ENCODE peak calls at places on chromosomes 11 and 22, in four cellular contexts. V, N, R and I are unnamed samples.

GRCh38 chr22:35411112-35411511 is 11.2 kb downstream of the MCM5 start:
- DNase-seq in V (no peak), N (no peak), R (peak; percentile 67), I (no peak)

GRCh38 chr11:13834463-13834862 is 128.1 kb upstream of the SPON1 start:
- DNase-seq in V (no peak), N (no peak), R (no peak), I (no peak)

GRCh38 chr11:19379465-19379864 is 138.7 kb upstream of the E2F8 start:
- DNase-seq in V (no peak), N (no peak), R (no peak), I (no peak)

GRCh38 chr11:73383249-73384126 is 7.3 kb downstream of the RELT start:
- DNase-seq in V (no peak), N (no peak), R (no peak), I (no peak)

GRCh38 chr11:114232400-114233070 is 63.7 kb upstream of the NNMT start:
- DNase-seq in V (no peak), N (no peak), R (no peak), I (no peak)

GRCh38 chr22:19871845-19872778 is 17.4 kb upstream of the GNB1L start:
- DNase-seq in V (no peak), N (no peak), R (no peak), I (no peak)

GRCh38 chr11:112513936-112514716 is 253.5 kb upstream of the PLET1 start:
- DNase-seq in V (no peak), N (no peak), R (no peak), I (no peak)

GRCh38 chr11:29333993-29334780 is 682.6 kb downstream of the KCNA4 start:
- DNase-seq in V (no peak), N (no peak), R (peak; percentile 38), I (no peak)

GRCh38 chr11:10763766-10764165 is 12.7 kb downstream of the CTR9 start:
- DNase-seq in V (no peak), N (no peak), R (no peak), I (no peak)

GRCh38 chr22:36823177-36823839 is 6.5 kb upstream of the PVALB start:
- DNase-seq in V (no peak), N (no peak), R (no peak), I (no peak)

GRCh38 chr22:18078329-18079041 is 695 bp downstream of the PEX26 start:
- DNase-seq in V (no peak), N (peak; percentile 42), R (no peak), I (no peak)

GRCh38 chr11:120940297-120940847 is 83.5 kb upstream of the TBCEL start:
- DNase-seq in V (no peak), N (no peak), R (no peak), I (no peak)

GRCh38 chr22:47435204-47435487 is 672.7 kb downstream of the TBC1D22A start:
- DNase-seq in V (no peak), N (no peak), R (no peak), I (no peak)

GRCh38 chr11:125105921-125106320 is 5.5 kb downstream of the TMEM218 start:
- DNase-seq in V (no peak), N (no peak), R (no peak), I (no peak)

GRCh38 chr22:35150163-35151107 is 84.5 kb downstream of the ISX start:
- DNase-seq in V (no peak), N (peak; percentile 71), R (peak; percentile 55), I (no peak)

GRCh38 chr11:75797116-75797515 is 17.9 kb upstream of the UVRAG start:
- DNase-seq in V (no peak), N (no peak), R (no peak), I (no peak)

GRCh38 chr11:91231226-91231625 is 993.4 kb upstream of the FAT3 start:
- DNase-seq in V (no peak), N (no peak), R (no peak), I (no peak)

GRCh38 chr11:77411238-77411637 is 62.7 kb downstream of the PAK1 start:
- DNase-seq in V (no peak), N (peak; percentile 16), R (peak; percentile 41), I (no peak)

GRCh38 chr22:21447694-21448402 is 19.3 kb upstream of the TMEM191C start:
- DNase-seq in V (no peak), N (no peak), R (no peak), I (no peak)

GRCh38 chr11:76646882-76647534 is 23.5 kb downstream of the LRRC32 start:
- DNase-seq in V (no peak), N (no peak), R (no peak), I (no peak)

GRCh38 chr11:45079075-45079444 is 67.4 kb upstream of the PRDM11 start:
- DNase-seq in V (no peak), N (no peak), R (no peak), I (no peak)

GRCh38 chr11:35905901-35906661 is 37.8 kb upstream of the LDLRAD3 start:
- DNase-seq in V (no peak), N (no peak), R (no peak), I (no peak)

GRCh38 chr11:297666-298405 is 1.5 kb downstream of the IFITM5 start:
- DNase-seq in V (no peak), N (no peak), R (no peak), I (no peak)

GRCh38 chr22:45978275-45978713 is 1.3 kb upstream of the WNT7B start:
- DNase-seq in V (no peak), N (no peak), R (no peak), I (no peak)

GRCh38 chr11:57638811-57639320 is 10.8 kb downstream of the YPEL4 start:
- DNase-seq in V (no peak), N (no peak), R (no peak), I (no peak)

GRCh38 chr11:120912504-120912903 is 111.4 kb upstream of the TBCEL start:
- DNase-seq in V (peak; percentile 4), N (no peak), R (peak; percentile 54), I (no peak)

GRCh38 chr11:65431452-65432132 is 9.0 kb downstream of the NEAT1 start:
- DNase-seq in V (peak; percentile 27), N (no peak), R (no peak), I (no peak)

GRCh38 chr22:37025500-37026070 is 6.0 kb downstream of the MPST start:
- DNase-seq in V (no peak), N (no peak), R (no peak), I (no peak)

GRCh38 chr11:2891901-2892214 is 6.3 kb upstream of the CDKN1C start:
- DNase-seq in V (no peak), N (no peak), R (no peak), I (no peak)

GRCh38 chr11:60844045-60844869 is 2.3 kb downstream of the CCDC86 start:
- DNase-seq in V (no peak), N (no peak), R (no peak), I (no peak)

GRCh38 chr11:60195923-60196368 is 13.1 kb upstream of the MS4A6A start:
- DNase-seq in V (no peak), N (no peak), R (peak; percentile 45), I (no peak)

GRCh38 chr11:27968461-27968860 is 139.5 kb downstream of the KIF18A start:
- DNase-seq in V (no peak), N (no peak), R (no peak), I (no peak)

GRCh38 chr11:1219836-1220810 is 2.7 kb upstream of the MUC5B start:
- DNase-seq in V (no peak), N (no peak), R (no peak), I (no peak)

GRCh38 chr11:18765554-18765953 is 26.0 kb downstream of the PTPN5 start:
- DNase-seq in V (no peak), N (no peak), R (no peak), I (no peak)